ENCODE peak calls at places on chromosomes 5 and 9, in seven cellular contexts. One of them, this sample, is unnamed.

GRCh38 chr9:112809351-112809848 is 58.8 kb downstream of the SNX30 start:
- DNase-seq in heart right ventricle: no peak
- DNase-seq in brain microvascular endothelial cell: no peak
- DNase-seq in uterus: no peak
- DNase-seq in fibroblast of pulmonary artery: no peak
- DNase-seq in fibroblast of mammary gland: no peak
- DNase-seq in lung: no peak
- DNase-seq in this sample: no peak

GRCh38 chr5:108193021-108193795 is 188.7 kb downstream of the FBXL17 start:
- DNase-seq in uterus: no peak
- DNase-seq in lung: no peak
- DNase-seq in heart right ventricle: no peak
- DNase-seq in brain microvascular endothelial cell: peak
- DNase-seq in fibroblast of mammary gland: peak
- DNase-seq in fibroblast of pulmonary artery: peak
- DNase-seq in this sample: peak

GRCh38 chr9:17251100-17251499 is 116.3 kb downstream of the CNTLN start:
- DNase-seq in lung: no peak
- DNase-seq in fibroblast of pulmonary artery: peak
- DNase-seq in uterus: no peak
- DNase-seq in brain microvascular endothelial cell: no peak
- DNase-seq in heart right ventricle: no peak
- DNase-seq in fibroblast of mammary gland: peak
- DNase-seq in this sample: no peak

GRCh38 chr5:176955895-176956294 is 50.7 kb downstream of the UIMC1 start:
- DNase-seq in uterus: no peak
- DNase-seq in lung: no peak
- DNase-seq in brain microvascular endothelial cell: peak
- DNase-seq in fibroblast of mammary gland: peak
- DNase-seq in heart right ventricle: no peak
- DNase-seq in fibroblast of pulmonary artery: peak
- DNase-seq in this sample: peak

GRCh38 chr9:132986114-132986513 is 7.6 kb downstream of the GFI1B start:
- DNase-seq in heart right ventricle: peak
- DNase-seq in uterus: no peak
- DNase-seq in brain microvascular endothelial cell: no peak
- DNase-seq in lung: no peak
- DNase-seq in fibroblast of mammary gland: no peak
- DNase-seq in fibroblast of pulmonary artery: no peak
- DNase-seq in this sample: no peak

GRCh38 chr5:73192375-73192774 is 19.4 kb downstream of the TMEM174 start:
- DNase-seq in heart right ventricle: no peak
- DNase-seq in lung: no peak
- DNase-seq in fibroblast of pulmonary artery: no peak
- DNase-seq in fibroblast of mammary gland: no peak
- DNase-seq in uterus: no peak
- DNase-seq in brain microvascular endothelial cell: no peak
- DNase-seq in this sample: no peak

GRCh38 chr9:8292657-8293056 is 493.1 kb upstream of the DMAC1 start:
- DNase-seq in lung: no peak
- DNase-seq in fibroblast of pulmonary artery: no peak
- DNase-seq in uterus: no peak
- DNase-seq in fibroblast of mammary gland: no peak
- DNase-seq in brain microvascular endothelial cell: no peak
- DNase-seq in heart right ventricle: no peak
- DNase-seq in this sample: no peak

GRCh38 chr9:127128341-127129072 is 6.1 kb upstream of the ANGPTL2 start:
- DNase-seq in uterus: no peak
- DNase-seq in heart right ventricle: peak
- DNase-seq in fibroblast of pulmonary artery: no peak
- DNase-seq in fibroblast of mammary gland: peak
- DNase-seq in lung: no peak
- DNase-seq in brain microvascular endothelial cell: no peak
- DNase-seq in this sample: no peak

GRCh38 chr9:126415741-126416370 is 89.2 kb downstream of the MVB12B start:
- DNase-seq in lung: no peak
- DNase-seq in heart right ventricle: no peak
- DNase-seq in fibroblast of pulmonary artery: no peak
- DNase-seq in uterus: no peak
- DNase-seq in brain microvascular endothelial cell: no peak
- DNase-seq in fibroblast of mammary gland: no peak
- DNase-seq in this sample: no peak

GRCh38 chr9:74653437-74654080 is 156.4 kb downstream of the RORB start:
- DNase-seq in brain microvascular endothelial cell: no peak
- DNase-seq in lung: no peak
- DNase-seq in heart right ventricle: no peak
- DNase-seq in fibroblast of pulmonary artery: no peak
- DNase-seq in uterus: no peak
- DNase-seq in fibroblast of mammary gland: no peak
- DNase-seq in this sample: no peak

GRCh38 chr9:35516481-35516880 is 26.6 kb downstream of the RUSC2 start:
- DNase-seq in lung: no peak
- DNase-seq in heart right ventricle: no peak
- DNase-seq in uterus: no peak
- DNase-seq in fibroblast of mammary gland: peak
- DNase-seq in fibroblast of pulmonary artery: peak
- DNase-seq in brain microvascular endothelial cell: peak
- DNase-seq in this sample: peak

GRCh38 chr9:120755827-120756434 is 37.3 kb downstream of the FBXW2 start:
- DNase-seq in heart right ventricle: peak
- DNase-seq in fibroblast of pulmonary artery: peak
- DNase-seq in uterus: peak
- DNase-seq in brain microvascular endothelial cell: peak
- DNase-seq in fibroblast of mammary gland: peak
- DNase-seq in lung: peak
- DNase-seq in this sample: peak

GRCh38 chr5:166505086-166505485 is 1786.4 kb upstream of the WWC1 start:
- DNase-seq in fibroblast of mammary gland: no peak
- DNase-seq in heart right ventricle: no peak
- DNase-seq in fibroblast of pulmonary artery: no peak
- DNase-seq in lung: no peak
- DNase-seq in uterus: no peak
- DNase-seq in brain microvascular endothelial cell: no peak
- DNase-seq in this sample: no peak

GRCh38 chr9:29213374-29214161 is 1640.3 kb upstream of the C9orf72 start:
- DNase-seq in fibroblast of pulmonary artery: no peak
- DNase-seq in fibroblast of mammary gland: no peak
- DNase-seq in lung: no peak
- DNase-seq in brain microvascular endothelial cell: no peak
- DNase-seq in uterus: no peak
- DNase-seq in heart right ventricle: no peak
- DNase-seq in this sample: no peak

GRCh38 chr9:96818535-96818934 is 35.8 kb downstream of the ZNF782 start:
- DNase-seq in fibroblast of mammary gland: no peak
- DNase-seq in uterus: no peak
- DNase-seq in brain microvascular endothelial cell: no peak
- DNase-seq in fibroblast of pulmonary artery: peak
- DNase-seq in lung: no peak
- DNase-seq in heart right ventricle: no peak
- DNase-seq in this sample: no peak

GRCh38 chr5:175254155-175254554 is 189.8 kb downstream of the DRD1 start:
- DNase-seq in fibroblast of pulmonary artery: peak
- DNase-seq in fibroblast of mammary gland: peak
- DNase-seq in heart right ventricle: peak
- DNase-seq in brain microvascular endothelial cell: peak
- DNase-seq in lung: no peak
- DNase-seq in uterus: no peak
- DNase-seq in this sample: peak

GRCh38 chr9:113011911-113012381 is at the start of gene ZNF883:
- DNase-seq in fibroblast of mammary gland: peak
- DNase-seq in lung: peak
- DNase-seq in heart right ventricle: peak
- DNase-seq in fibroblast of pulmonary artery: peak
- DNase-seq in brain microvascular endothelial cell: peak
- DNase-seq in uterus: peak
- DNase-seq in this sample: peak

GRCh38 chr9:127521919-127522304 is 70.6 kb downstream of the LRSAM1 start:
- DNase-seq in fibroblast of pulmonary artery: no peak
- DNase-seq in lung: no peak
- DNase-seq in brain microvascular endothelial cell: no peak
- DNase-seq in heart right ventricle: peak
- DNase-seq in uterus: no peak
- DNase-seq in fibroblast of mammary gland: no peak
- DNase-seq in this sample: no peak

GRCh38 chr5:144332265-144332664 is 161.6 kb downstream of the KCTD16 start:
- DNase-seq in lung: no peak
- DNase-seq in brain microvascular endothelial cell: no peak
- DNase-seq in fibroblast of mammary gland: no peak
- DNase-seq in uterus: no peak
- DNase-seq in heart right ventricle: no peak
- DNase-seq in fibroblast of pulmonary artery: no peak
- DNase-seq in this sample: peak

GRCh38 chr9:72312563-72312962 is 52.4 kb downstream of the ZFAND5 start:
- DNase-seq in heart right ventricle: no peak
- DNase-seq in uterus: no peak
- DNase-seq in lung: no peak
- DNase-seq in fibroblast of pulmonary artery: no peak
- DNase-seq in fibroblast of mammary gland: no peak
- DNase-seq in brain microvascular endothelial cell: no peak
- DNase-seq in this sample: no peak

GRCh38 chr5:118545050-118545449 is 443.3 kb downstream of the DTWD2 start:
- DNase-seq in fibroblast of pulmonary artery: no peak
- DNase-seq in fibroblast of mammary gland: no peak
- DNase-seq in uterus: no peak
- DNase-seq in heart right ventricle: no peak
- DNase-seq in brain microvascular endothelial cell: no peak
- DNase-seq in lung: no peak
- DNase-seq in this sample: no peak

GRCh38 chr5:155024015-155024414 is 10.5 kb downstream of the KIF4B start:
- DNase-seq in fibroblast of pulmonary artery: no peak
- DNase-seq in heart right ventricle: no peak
- DNase-seq in lung: no peak
- DNase-seq in uterus: no peak
- DNase-seq in brain microvascular endothelial cell: no peak
- DNase-seq in fibroblast of mammary gland: no peak
- DNase-seq in this sample: no peak

GRCh38 chr5:131792900-131793299 is 3.9 kb downstream of the FNIP1 start:
- DNase-seq in heart right ventricle: no peak
- DNase-seq in brain microvascular endothelial cell: no peak
- DNase-seq in uterus: no peak
- DNase-seq in fibroblast of pulmonary artery: no peak
- DNase-seq in fibroblast of mammary gland: no peak
- DNase-seq in lung: no peak
- DNase-seq in this sample: no peak

GRCh38 chr9:105242557-105242956 is 1.9 kb upstream of the SLC44A1 start:
- DNase-seq in uterus: no peak
- DNase-seq in fibroblast of pulmonary artery: peak
- DNase-seq in fibroblast of mammary gland: peak
- DNase-seq in brain microvascular endothelial cell: no peak
- DNase-seq in heart right ventricle: no peak
- DNase-seq in lung: no peak
- DNase-seq in this sample: peak
- H3K4me3 ChIP-seq in uterus: peak
- H3K4me3 ChIP-seq in fibroblast of pulmonary artery: peak
- H3K4me3 ChIP-seq in fibroblast of mammary gland: no peak
- H3K4me3 ChIP-seq in brain microvascular endothelial cell: peak
- H3K4me3 ChIP-seq in heart right ventricle: peak
- H3K4me3 ChIP-seq in lung: no peak
- H3K4me3 ChIP-seq in this sample: peak

DNA sequence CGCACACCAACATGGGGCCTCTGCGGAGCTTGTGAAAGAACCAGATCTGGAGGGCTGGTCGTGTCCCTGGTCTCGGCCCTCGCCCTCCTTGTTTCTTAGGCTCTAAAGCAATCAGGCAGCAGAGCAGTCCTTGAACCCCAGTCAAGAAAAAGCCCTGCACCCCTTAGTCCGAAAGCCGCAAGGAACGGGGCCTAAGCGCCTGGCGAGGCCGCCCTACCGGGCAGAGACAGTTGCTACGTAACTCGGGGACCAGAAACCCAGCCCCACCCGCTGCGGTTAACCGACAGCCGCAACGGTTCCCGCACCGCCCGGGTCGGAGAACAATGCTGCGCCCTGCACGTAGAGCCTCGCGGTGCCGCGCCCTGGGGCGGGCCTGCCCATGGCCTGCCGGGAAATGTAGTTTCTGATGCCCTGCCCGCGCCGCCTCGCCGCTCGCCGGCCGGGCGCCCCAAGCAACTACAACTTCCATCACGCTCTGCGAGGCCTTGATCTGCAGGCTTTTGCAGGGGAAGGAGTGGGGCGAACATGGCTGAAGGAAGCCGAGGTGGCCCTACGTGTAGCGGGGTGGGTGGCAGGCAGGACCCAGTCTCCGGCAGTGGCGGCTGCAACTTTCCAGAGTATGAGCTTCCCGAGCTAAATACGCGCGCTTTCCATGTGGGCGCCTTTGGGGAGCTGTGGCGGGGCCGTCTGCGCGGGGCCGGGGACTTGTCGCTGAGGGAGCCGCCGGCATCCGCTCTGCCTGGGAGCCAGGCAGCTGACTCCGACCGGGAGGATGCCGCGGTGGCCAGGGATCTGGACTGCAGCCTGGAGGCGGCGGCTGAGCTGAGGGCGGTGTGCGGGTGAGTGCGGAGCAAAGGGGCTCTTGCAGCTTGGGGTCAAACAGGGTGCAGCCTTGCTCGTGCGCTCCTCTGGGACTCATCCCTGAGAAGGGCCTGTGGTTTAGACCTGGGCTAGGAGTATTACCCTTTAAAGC is at the start of gene SNAPC3:
- DNase-seq in fibroblast of mammary gland: peak
- DNase-seq in uterus: peak
- DNase-seq in heart right ventricle: peak
- DNase-seq in fibroblast of pulmonary artery: peak
- DNase-seq in brain microvascular endothelial cell: peak
- DNase-seq in lung: peak
- DNase-seq in this sample: peak
- TF ChIP-seq CTCF in fibroblast of mammary gland: no peak
- TF ChIP-seq CTCF in uterus: no peak
- TF ChIP-seq CTCF in heart right ventricle: no peak
- TF ChIP-seq CTCF in fibroblast of pulmonary artery: no peak
- TF ChIP-seq CTCF in brain microvascular endothelial cell: no peak
- TF ChIP-seq CTCF in lung: no peak
- TF ChIP-seq CTCF in this sample: peak

DNA sequence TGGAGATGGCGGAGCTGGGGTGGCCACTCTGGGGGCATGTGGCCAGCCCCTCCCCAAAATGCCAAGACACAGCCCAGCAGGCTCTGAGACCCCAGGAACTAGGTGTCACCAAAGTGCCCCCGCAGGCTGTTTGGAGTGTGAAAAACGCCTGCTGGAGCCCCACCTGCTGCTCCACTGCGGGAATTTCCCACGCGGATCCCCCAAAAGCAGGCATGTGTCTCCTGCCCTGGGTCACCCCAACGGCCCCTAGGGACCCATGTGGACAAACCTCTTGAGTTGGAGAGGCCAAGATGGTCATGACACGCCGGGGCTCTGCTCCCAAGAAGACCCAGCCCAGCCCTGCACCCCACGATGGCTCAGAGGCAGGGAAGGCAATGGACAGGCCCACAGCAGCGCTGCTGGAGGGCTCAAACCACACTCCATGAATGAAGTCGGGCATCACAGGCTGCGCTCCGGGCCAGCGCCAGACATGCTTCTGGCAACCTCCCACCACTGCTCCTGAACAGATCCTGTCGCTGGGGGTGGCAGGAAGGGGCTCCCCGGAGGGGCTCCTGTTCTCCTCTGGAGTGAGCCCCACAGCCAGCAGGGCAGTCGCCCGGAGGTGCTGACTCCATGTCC is 15.3 kb downstream of the NOTCH1 start:
- DNase-seq in brain microvascular endothelial cell: no peak
- DNase-seq in fibroblast of pulmonary artery: no peak
- DNase-seq in heart right ventricle: no peak
- DNase-seq in uterus: no peak
- DNase-seq in fibroblast of mammary gland: no peak
- DNase-seq in lung: no peak
- DNase-seq in this sample: no peak
- H3K4me3 ChIP-seq in brain microvascular endothelial cell: no peak
- H3K4me3 ChIP-seq in fibroblast of pulmonary artery: no peak
- H3K4me3 ChIP-seq in heart right ventricle: peak
- H3K4me3 ChIP-seq in uterus: no peak
- H3K4me3 ChIP-seq in fibroblast of mammary gland: no peak
- H3K4me3 ChIP-seq in lung: no peak
- H3K4me3 ChIP-seq in this sample: no peak

GRCh38 chr5:137515238-137515637 is 16.1 kb upstream of the SPOCK1 start:
- DNase-seq in lung: no peak
- DNase-seq in fibroblast of mammary gland: no peak
- DNase-seq in heart right ventricle: no peak
- DNase-seq in brain microvascular endothelial cell: no peak
- DNase-seq in uterus: no peak
- DNase-seq in fibroblast of pulmonary artery: no peak
- DNase-seq in this sample: no peak
- TF ChIP-seq CTCF in lung: no peak
- TF ChIP-seq CTCF in fibroblast of mammary gland: no peak
- TF ChIP-seq CTCF in heart right ventricle: no peak
- TF ChIP-seq CTCF in brain microvascular endothelial cell: no peak
- TF ChIP-seq CTCF in uterus: no peak
- TF ChIP-seq CTCF in fibroblast of pulmonary artery: no peak
- TF ChIP-seq CTCF in this sample: no peak